ENCODE peak calls at places on chromosomes 7 and 10, in five cellular contexts. K is K562, V is HCT116, R is SK-N-SH, E is H1. U is an unnamed sample.

GRCh38 chr7:5695709-5696345 is 85.6 kb downstream of the RNF216 start:
- DNase-seq in K (no peak), V (no peak), R (no peak), E (no peak), U (no peak)

GRCh38 chr10:91974960-91975359 is 51.4 kb downstream of the BTAF1 start:
- DNase-seq in K (no peak), V (no peak), R (no peak), E (no peak), U (no peak)

GRCh38 chr7:116525298-116525912 is 569 bp downstream of the CAV1 start:
- DNase-seq in K (peak; percentile 45), V (no peak), R (peak; percentile 49), E (no peak), U (no peak)

GRCh38 chr7:95545007-95545615 is 51.2 kb downstream of the PDK4 start:
- DNase-seq in K (peak; percentile 14), V (peak; percentile 47), R (no peak), E (no peak), U (no peak)

GRCh38 chr10:4136121-4136520 is 351.1 kb upstream of the KLF6 start:
- DNase-seq in K (no peak), V (no peak), R (no peak), E (no peak), U (no peak)

GRCh38 chr10:16520900-16521299 is 779 bp downstream of the C1QL3 start:
- DNase-seq in K (no peak), V (no peak), R (peak; percentile 81), E (no peak), U (no peak)

GRCh38 chr7:332020-332517 is 42.1 kb downstream of the FOXL3 start:
- DNase-seq in K (no peak), V (no peak), R (no peak), E (no peak), U (no peak)

GRCh38 chr7:107194051-107194450 is 25.2 kb downstream of the HBP1 start:
- DNase-seq in K (no peak), V (no peak), R (no peak), E (no peak), U (no peak)

GRCh38 chr7:108097703-108098102 is 32.5 kb downstream of the LAMB4 start:
- DNase-seq in K (peak; percentile 71), V (peak; percentile 19), R (peak; percentile 59), E (no peak), U (no peak)

GRCh38 chr7:82694020-82694419 is 250.4 kb upstream of the CACNA2D1 start:
- DNase-seq in K (no peak), V (no peak), R (peak; percentile 20), E (no peak), U (peak; percentile 48)

GRCh38 chr7:91512958-91513357 is 248.7 kb downstream of the FZD1 start:
- DNase-seq in K (peak; percentile 23), V (no peak), R (peak; percentile 12), E (no peak), U (no peak)

GRCh38 chr7:913736-914520 is 37.6 kb downstream of the GET4 start:
- DNase-seq in K (no peak), V (no peak), R (no peak), E (no peak), U (no peak)

GRCh38 chr10:65017523-65017922 is 1496.3 kb downstream of the REEP3 start:
- DNase-seq in K (peak; percentile 28), V (no peak), R (no peak), E (no peak), U (no peak)

GRCh38 chr7:66152538-66153191 is 38.0 kb downstream of the CRCP start:
- DNase-seq in K (no peak), V (no peak), R (peak; percentile 34), E (peak; percentile 34), U (no peak)

GRCh38 chr10:119517235-119518141 is 25.0 kb downstream of the RGS10 start:
- DNase-seq in K (no peak), V (no peak), R (no peak), E (no peak), U (no peak)

GRCh38 chr7:6530626-6531491 is 20.4 kb downstream of the GRID2IP start:
- DNase-seq in K (peak; percentile 30), V (no peak), R (peak; percentile 79), E (no peak), U (no peak)

GRCh38 chr10:110527731-110528171 is 30.0 kb downstream of the DUSP5 start:
- DNase-seq in K (no peak), V (no peak), R (no peak), E (no peak), U (no peak)

GRCh38 chr10:11149499-11149898 is 131.8 kb downstream of the CELF2 start:
- DNase-seq in K (peak; percentile 26), V (no peak), R (no peak), E (no peak), U (no peak)

GRCh38 chr10:79047875-79048638 is 20.7 kb upstream of the ZMIZ1 start:
- DNase-seq in K (peak; percentile 83), V (no peak), R (peak; percentile 91), E (no peak), U (no peak)

GRCh38 chr10:28332699-28333098 is 29.8 kb upstream of the MPP7 start:
- DNase-seq in K (no peak), V (no peak), R (no peak), E (no peak), U (no peak)

GRCh38 chr10:132891994-132892393 is 50.4 kb downstream of the CFAP46 start:
- DNase-seq in K (no peak), V (no peak), R (no peak), E (no peak), U (no peak)
- TF ChIP-seq POLR2AphosphoS5 in K (no peak), V (no peak), R (no peak), E (no peak), U (no peak)

GRCh38 chr10:89267056-89267455 is 15.5 kb upstream of the LIPA start:
- DNase-seq in K (no peak), V (no peak), R (no peak), E (no peak), U (no peak)

GRCh38 chr10:89263091-89263490 is 11.5 kb upstream of the LIPA start:
- DNase-seq in K (no peak), V (no peak), R (no peak), E (no peak), U (no peak)

GRCh38 chr10:89263531-89263930 is 12.0 kb upstream of the LIPA start:
- DNase-seq in K (no peak), V (no peak), R (no peak), E (no peak), U (no peak)

GRCh38 chr10:89262331-89263020 is 10.9 kb upstream of the LIPA start:
- DNase-seq in K (no peak), V (no peak), R (no peak), E (no peak), U (no peak)
- H3K9ac ChIP-seq in K (no peak overlapping the region), V (no peak overlapping the region), R (peak overlapping the region; percentile 15), E (no peak overlapping the region), U (no peak overlapping the region)

DNA sequence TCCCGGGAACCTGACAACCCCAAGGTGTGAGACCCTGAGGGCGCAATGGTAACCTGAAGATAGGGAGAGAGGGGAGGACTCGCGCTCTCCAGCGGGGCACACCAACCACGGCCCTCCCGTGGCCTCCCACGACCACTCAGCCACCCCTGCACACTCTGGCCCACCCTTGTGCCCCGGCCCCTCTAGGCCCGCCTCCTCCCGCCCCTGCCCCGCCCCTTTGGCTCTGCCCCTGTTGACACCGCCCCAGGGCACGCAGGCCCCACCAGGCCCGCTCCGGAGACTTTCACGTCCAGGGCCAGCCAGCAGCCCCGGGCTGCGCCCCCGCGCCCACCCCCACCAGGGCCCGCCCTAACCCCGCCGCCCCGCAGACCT is 11.0 kb downstream of the ATG9B start:
- DNase-seq in K (no peak), V (no peak), R (peak; percentile 96), E (no peak), U (no peak)
- TF ChIP-seq POLR2AphosphoS5 in K (no peak), V (no peak), R (no peak), E (no peak), U (no peak)

DNA sequence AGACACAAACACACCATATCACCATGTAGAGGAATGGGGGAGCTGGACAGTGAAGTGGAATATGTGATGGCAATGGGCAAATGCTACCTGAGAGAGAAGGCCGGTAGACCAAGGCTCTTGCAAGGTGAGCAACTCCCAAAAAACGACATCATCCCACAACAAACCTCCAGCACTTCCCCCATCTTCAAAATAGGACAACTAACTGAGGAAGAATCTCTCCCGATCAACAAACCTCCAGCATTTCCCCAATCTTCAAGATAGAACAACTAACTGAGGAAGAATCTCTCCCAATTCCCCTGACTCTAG is 387.2 kb downstream of the PARD3 start:
- DNase-seq in K (no peak), V (no peak), R (no peak), E (no peak), U (no peak)
- H3K9ac ChIP-seq in K (no peak overlapping the region), V (peak overlapping the region; percentile 12), R (no peak overlapping the region), E (peak overlapping the region; percentile 62), U (no peak overlapping the region)

U was measured in SK-N-MC.